ENCODE peak calls at places on chromosomes 4 and X, in seven cellular contexts. C is upper lobe of right lung, T is neural progenitor cell, B is caudate nucleus, F is aorta, G is A549, X is AG04450. E is an unnamed sample.

GRCh38 chrX:71184803-71185495 is 38.1 kb upstream of the GJB1 start:
- DNase-seq in B (no peak), X (no peak), G (no peak), T (no peak), C (no peak), F (no peak), E (no peak)

GRCh38 chrX:123084797-123085196 is 99.3 kb upstream of the GRIA3 start:
- DNase-seq in F (no peak), C (no peak), B (no peak), T (no peak), G (peak; percentile 32), X (no peak), E (no peak)

GRCh38 chr4:82677327-82677726 is 115.5 kb upstream of the TMEM150C start:
- DNase-seq in T (no peak), G (no peak), F (no peak), B (no peak), C (no peak), X (no peak), E (no peak)

GRCh38 chrX:135973025-135973547 is 702 bp downstream of the MMGT1 start:
- DNase-seq in B (no peak), T (no peak), C (no peak), F (no peak), G (peak; percentile 58), X (no peak), E (no peak)

GRCh38 chrX:119721487-119721886 is 28.5 kb upstream of the SEPTIN6 start:
- DNase-seq in C (no peak), T (no peak), B (no peak), X (no peak), F (no peak), G (no peak), E (no peak)

GRCh38 chr4:37765741-37766140 is 60.7 kb upstream of the PGM2 start:
- DNase-seq in X (no peak), F (no peak), T (no peak), G (no peak), C (no peak), B (no peak), E (no peak)

GRCh38 chr4:146098397-146098796 is 77.1 kb upstream of the LSM6 start:
- DNase-seq in F (no peak), X (no peak), C (no peak), G (no peak), B (no peak), T (no peak), E (no peak)

GRCh38 chrX:43969504-43970501 is 3.4 kb downstream of the NDP start:
- DNase-seq in G (peak; percentile 2), C (no peak), T (peak; percentile 79), X (no peak), B (peak; percentile 44), F (no peak), E (peak; percentile 47)

GRCh38 chr4:27318740-27319139 is 458.1 kb downstream of the STIM2 start:
- DNase-seq in X (no peak), G (peak; percentile 15), C (no peak), T (peak; percentile 72), F (no peak), B (no peak), E (peak; percentile 41)

GRCh38 chr4:75235359-75235951 is 278.7 kb downstream of the RCHY1 start:
- DNase-seq in G (no peak), T (no peak), X (no peak), C (no peak), F (no peak), B (no peak), E (no peak)

GRCh38 chr4:141350122-141350904 is 129.6 kb downstream of the ZNF330 start:
- DNase-seq in X (peak; percentile 56), G (peak; percentile 92), T (no peak), C (peak; percentile 37), B (no peak), F (peak; percentile 48), E (no peak)

GRCh38 chr4:144615182-144615581 is 30.8 kb upstream of the HHIP start:
- DNase-seq in G (no peak), X (no peak), T (no peak), F (no peak), B (no peak), C (no peak), E (no peak)

GRCh38 chr4:101846550-101846949 is 56.0 kb downstream of the BANK1 start:
- DNase-seq in X (no peak), G (no peak), C (no peak), F (no peak), B (no peak), T (no peak), E (no peak)

GRCh38 chrX:43940811-43941210 is 32.4 kb downstream of the NDP start:
- DNase-seq in B (no peak), G (peak; percentile 3), F (no peak), C (no peak), X (no peak), T (no peak), E (no peak)

GRCh38 chr4:120964596-120964995 is 42.1 kb upstream of the PRDM5 start:
- DNase-seq in C (no peak), X (no peak), F (no peak), B (no peak), G (no peak), T (peak; percentile 83), E (no peak)

GRCh38 chr4:41332666-41333065 is 75.9 kb downstream of the UCHL1 start:
- DNase-seq in G (no peak), C (no peak), T (no peak), F (no peak), B (no peak), X (no peak), E (no peak)

GRCh38 chr4:155780773-155781172 is 22.0 kb downstream of the GUCY1B1 start:
- DNase-seq in G (no peak), F (no peak), T (no peak), C (no peak), B (no peak), X (no peak), E (no peak)

GRCh38 chr4:55075823-55076418 is 49.5 kb downstream of the KDR start:
- DNase-seq in X (no peak), F (no peak), T (peak; percentile 56), C (no peak), B (no peak), G (no peak), E (no peak)

GRCh38 chr4:29151584-29151983 is 1568.6 kb upstream of the PCDH7 start:
- DNase-seq in T (no peak), C (no peak), F (no peak), B (no peak), G (no peak), X (no peak), E (no peak)

GRCh38 chr4:67820903-67821302 is 62.9 kb downstream of the TMPRSS11D start:
- DNase-seq in C (no peak), B (no peak), G (no peak), F (no peak), T (no peak), X (no peak), E (no peak)

GRCh38 chrX:102720237-102721168 is at the start of gene GPRASP3:
- DNase-seq in T (peak; percentile 36), X (peak; percentile 34), C (peak; percentile 87), B (peak; percentile 72), F (peak; percentile 90), G (peak; percentile 88), E (peak; percentile 83)

GRCh38 chr4:73343432-73343831 is 60.7 kb upstream of the ALB start:
- DNase-seq in F (no peak), C (no peak), B (no peak), T (no peak), X (no peak), G (no peak), E (no peak)

GRCh38 chr4:73344106-73344505 is 60.0 kb upstream of the ALB start:
- DNase-seq in X (no peak), B (no peak), G (no peak), T (no peak), C (no peak), F (no peak), E (no peak)

GRCh38 chr4:73345399-73345975 is 58.6 kb upstream of the ALB start:
- DNase-seq in C (no peak), B (no peak), X (no peak), T (no peak), F (no peak), G (peak; percentile 31), E (no peak)

GRCh38 chr4:73335717-73336116 is 68.4 kb upstream of the ALB start:
- DNase-seq in G (no peak), B (no peak), T (no peak), C (no peak), X (no peak), F (no peak), E (no peak)

GRCh38 chr4:73341454-73341853 is 62.6 kb upstream of the ALB start:
- DNase-seq in B (peak; percentile 28), X (peak; percentile 4), T (peak; percentile 79), C (no peak), G (peak; percentile 67), F (no peak), E (peak; percentile 8)
- H3K27ac ChIP-seq in B (no peak overlapping the region), X (no peak overlapping the region), T (no peak overlapping the region), C (no peak overlapping the region), G (no peak overlapping the region), F (no peak overlapping the region), E (no peak overlapping the region)

GRCh38 chr4:181308476-181309170 is 934.6 kb upstream of the TENM3 start:
- DNase-seq in F (no peak), T (peak; percentile 46), G (no peak), B (no peak), C (no peak), X (no peak), E (no peak)
- H3K27ac ChIP-seq in F (no peak overlapping the region), T (no peak overlapping the region), G (no peak overlapping the region), B (no peak overlapping the region), C (no peak overlapping the region), X (no peak overlapping the region), E (no peak overlapping the region)

GRCh38 chr4:80454040-80454439 is 118.5 kb downstream of the CFAP299 start:
- DNase-seq in B (no peak), F (no peak), C (no peak), X (no peak), G (no peak), T (no peak), E (no peak)
- H3K27ac ChIP-seq in B (no peak overlapping the region), F (no peak overlapping the region), C (no peak overlapping the region), X (no peak overlapping the region), G (no peak overlapping the region), T (no peak overlapping the region), E (no peak overlapping the region)

GRCh38 chrX:46954716-46955115 is 42.5 kb downstream of the JADE3 start:
- DNase-seq in F (no peak), X (no peak), G (no peak), C (no peak), T (no peak), B (no peak), E (no peak)

GRCh38 chrX:46959101-46959500 is 46.9 kb downstream of the JADE3 start:
- DNase-seq in T (no peak), F (no peak), G (no peak), C (no peak), X (no peak), B (no peak), E (no peak)

GRCh38 chrX:46953597-46953996 is 41.4 kb downstream of the JADE3 start:
- DNase-seq in F (no peak), B (no peak), X (no peak), T (peak; percentile 66), G (peak; percentile 24), C (no peak), E (no peak)

GRCh38 chrX:46957299-46957698 is 45.1 kb downstream of the JADE3 start:
- DNase-seq in X (no peak), G (peak; percentile 5), F (no peak), B (no peak), C (no peak), T (no peak), E (no peak)

DNA sequence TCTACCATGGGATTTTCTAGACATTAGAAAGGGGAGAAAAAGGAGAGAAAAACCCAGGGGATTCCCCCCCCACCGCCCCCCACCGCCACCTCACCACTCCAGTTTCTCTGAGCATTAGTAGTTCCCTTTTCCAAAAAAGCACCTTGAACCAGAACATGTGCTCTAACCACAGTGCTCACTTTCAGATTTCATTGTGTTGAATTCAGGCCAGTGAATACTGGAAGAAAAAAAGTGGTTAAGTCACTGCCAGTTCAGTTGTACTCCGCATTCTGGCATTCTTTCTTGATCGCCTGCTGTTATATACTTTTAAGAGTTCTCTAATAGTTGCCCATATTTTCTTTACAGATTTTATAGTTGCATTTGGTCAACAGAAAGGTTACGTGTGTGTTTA is 40.9 kb downstream of the JADE3 start:
- DNase-seq in G (no peak), X (no peak), F (no peak), T (no peak), C (no peak), B (no peak), E (no peak)
- H3K27ac ChIP-seq in G (peak overlapping the region; percentile 68), X (no peak overlapping the region), F (no peak overlapping the region), T (peak overlapping the region; percentile 48), C (no peak overlapping the region), B (no peak overlapping the region), E (no peak overlapping the region)